ENCODE peak calls at places on chromosomes 3 and 15, in six cellular contexts. Z is tibial artery, U is prostate gland, E is cardiac muscle cell, S is H9, T is OCI-LY7. J is an unnamed sample. For H3K4me1, the result is how much of the 10 kb centered on the place peaks cover.

GRCh38 chr3:79488407-79488806 is 279.4 kb downstream of the ROBO1 start:
- DNase-seq in T (no peak), S (no peak), E (no peak), Z (no peak), U (no peak), J (no peak)

GRCh38 chr15:88794001-88794400 is 9.2 kb upstream of the ACAN start:
- DNase-seq in Z (no peak), E (no peak), S (no peak), T (no peak), U (no peak), J (no peak)

GRCh38 chr3:156579427-156579851 is 24.5 kb upstream of the SSR3 start:
- DNase-seq in U (no peak), E (no peak), Z (no peak), S (no peak), T (no peak), J (no peak)

GRCh38 chr3:78737988-78738387 is 1029.8 kb downstream of the ROBO1 start:
- DNase-seq in E (peak), T (no peak), U (no peak), S (no peak), Z (no peak), J (no peak)

GRCh38 chr3:60034047-60034446 is 984.2 kb upstream of the CFAP20DC start:
- DNase-seq in Z (no peak), U (no peak), T (no peak), S (no peak), E (no peak), J (no peak)

GRCh38 chr15:47987908-47988532 is 132.8 kb upstream of the SLC24A5 start:
- DNase-seq in E (peak), Z (no peak), U (peak), S (no peak), T (peak), J (peak)

GRCh38 chr3:184977796-184978195 is 165.8 kb downstream of the VPS8 start:
- DNase-seq in E (peak), U (no peak), S (no peak), Z (no peak), T (no peak), J (no peak)

GRCh38 chr15:51917493-51917892 is 54.1 kb downstream of the LEO1 start:
- DNase-seq in S (peak), U (no peak), E (peak), Z (no peak), T (peak), J (peak)

GRCh38 chr3:90015688-90016356 is 908.4 kb downstream of the EPHA3 start:
- DNase-seq in S (no peak), U (no peak), Z (no peak), T (no peak), E (peak), J (no peak)

GRCh38 chr3:46162975-46163550 is 45.0 kb downstream of the CCR1 start:
- DNase-seq in T (no peak), E (no peak), S (peak), Z (no peak), U (no peak), J (no peak)

GRCh38 chr15:68341851-68342336 is 64.3 kb downstream of the FEM1B start:
- DNase-seq in T (no peak), S (no peak), U (no peak), E (peak), Z (no peak), J (no peak)

GRCh38 chr3:127121850-127122249 is 71.1 kb upstream of the PRR23E start:
- DNase-seq in U (no peak), T (no peak), Z (no peak), S (no peak), E (no peak), J (no peak)

GRCh38 chr15:93040288-93041158 is 48.5 kb downstream of the RGMA start:
- DNase-seq in S (no peak), Z (peak), T (no peak), E (no peak), U (peak), J (peak)

GRCh38 chr3:50664959-50665602 is 9.6 kb upstream of the DOCK3 start:
- DNase-seq in Z (no peak), E (no peak), U (no peak), S (no peak), T (no peak), J (no peak)

GRCh38 chr15:69384626-69385025 is 29.5 kb upstream of the KIF23 start:
- DNase-seq in E (no peak), Z (peak), U (no peak), S (no peak), T (no peak), J (no peak)

GRCh38 chr15:30649952-30650929 is 24.3 kb downstream of the ARHGAP11B start:
- DNase-seq in U (no peak), T (peak), S (no peak), E (no peak), Z (no peak), J (no peak)

GRCh38 chr3:160038862-160039562 is 50.4 kb downstream of the IL12A start:
- DNase-seq in U (peak), E (peak), T (no peak), S (peak), Z (peak), J (peak)

GRCh38 chr15:37019479-37020433 is 80.6 kb downstream of the MEIS2 start:
- DNase-seq in S (no peak), T (no peak), U (no peak), E (peak), Z (no peak), J (no peak)

GRCh38 chr15:25710184-25710583 is 152.9 kb downstream of the ATP10A start:
- DNase-seq in T (peak), Z (peak), S (peak), E (peak), U (peak), J (peak)

GRCh38 chr15:61605343-61605742 is 376.2 kb upstream of the RORA start:
- DNase-seq in S (no peak), E (no peak), Z (no peak), T (no peak), U (no peak), J (no peak)

GRCh38 chr3:149657796-149658443 is at the start of gene WWTR1:
- DNase-seq in U (peak), T (no peak), E (peak), S (peak), Z (peak), J (peak)

GRCh38 chr3:86228106-86228505 is 762.8 kb downstream of the VGLL3 start:
- DNase-seq in E (no peak), T (no peak), U (no peak), Z (no peak), S (no peak), J (no peak)

DNA sequence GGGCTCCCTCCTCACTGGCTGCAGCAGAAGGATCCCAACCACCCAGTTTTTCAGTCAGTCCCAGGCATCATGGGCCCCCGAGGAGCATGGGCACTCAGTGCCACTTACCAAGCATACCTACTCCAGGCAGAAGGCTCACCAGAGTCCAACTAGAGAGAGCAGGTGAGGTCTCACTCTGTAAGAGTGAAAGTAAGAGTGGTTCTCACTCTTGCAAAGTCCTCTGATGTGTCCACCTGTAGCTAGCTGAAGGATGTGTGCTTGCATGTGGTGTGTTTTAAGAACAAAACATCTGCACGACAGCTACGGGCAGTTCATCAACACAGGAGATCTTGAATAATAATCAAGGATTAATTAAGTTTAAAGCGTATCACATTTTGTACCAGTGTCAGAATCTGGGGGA is 49.7 kb downstream of the CCK start:
- DNase-seq in U (no peak), Z (no peak), E (no peak), T (peak), S (no peak), J (no peak)
- H3K4me1 ChIP-seq in U (under half), Z (under half), E (under half), T (under half), S (under half), J (under half)

GRCh38 chr15:70778258-70779076 is 15.1 kb upstream of the UACA start:
- DNase-seq in S (no peak), U (no peak), E (peak), Z (no peak), T (no peak), J (no peak)
- H3K27ac ChIP-seq in S (no peak), U (no peak), E (no peak), Z (peak), T (no peak), J (no peak)

DNA sequence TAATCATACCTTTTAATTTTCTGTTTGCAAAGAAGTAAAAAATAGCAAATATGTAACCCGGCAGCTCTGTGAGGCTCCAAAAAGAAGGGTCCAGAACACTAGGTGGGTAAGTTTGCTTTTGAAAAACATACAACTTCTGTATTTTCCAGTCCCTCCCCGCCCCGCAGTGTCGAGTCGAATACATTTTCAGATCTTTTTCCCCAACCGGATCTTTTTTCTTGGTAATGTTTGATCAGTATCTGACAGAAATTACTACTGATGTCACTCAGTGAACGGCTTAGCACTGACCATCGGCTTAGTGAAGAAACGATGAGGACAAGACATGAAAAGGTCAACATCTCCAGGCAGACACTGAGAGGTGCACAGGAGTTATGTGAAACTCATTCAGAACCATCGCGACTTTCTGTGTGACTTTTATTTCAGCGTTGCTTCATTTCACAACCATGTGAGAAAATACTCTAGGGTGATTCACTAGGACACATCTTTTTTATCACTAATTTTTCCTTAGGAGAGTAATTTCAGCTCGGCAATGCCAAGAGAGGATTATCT is 11.0 kb downstream of the ISL2 start:
- DNase-seq in S (no peak), E (no peak), T (no peak), U (no peak), Z (no peak), J (no peak)
- TF ChIP-seq CTCF in S (no peak), E (no peak), T (no peak), U (no peak), Z (no peak), J (no peak)

GRCh38 chr15:90595760-90596155 is 66.0 kb downstream of the CRTC3 start:
- DNase-seq in Z (no peak), U (no peak), T (peak), E (no peak), S (no peak), J (no peak)

GRCh38 chr15:90597477-90598052 is 67.8 kb downstream of the CRTC3 start:
- DNase-seq in T (peak), E (no peak), Z (no peak), U (no peak), S (no peak), J (no peak)

GRCh38 chr15:90598053-90598577 is 68.4 kb downstream of the CRTC3 start:
- DNase-seq in U (no peak), Z (peak), S (peak), T (peak), E (peak), J (peak)

GRCh38 chr15:90598679-90599078 is 69.0 kb downstream of the CRTC3 start:
- DNase-seq in S (no peak), Z (no peak), U (no peak), T (no peak), E (no peak), J (no peak)

GRCh38 chr15:90596943-90597342 is 67.2 kb downstream of the CRTC3 start:
- DNase-seq in U (no peak), Z (no peak), T (peak), S (no peak), E (no peak), J (no peak)
- H3K4me1 ChIP-seq in U (under half), Z (half or more), T (half or more), S (under half), E (under half), J (under half)

DNA sequence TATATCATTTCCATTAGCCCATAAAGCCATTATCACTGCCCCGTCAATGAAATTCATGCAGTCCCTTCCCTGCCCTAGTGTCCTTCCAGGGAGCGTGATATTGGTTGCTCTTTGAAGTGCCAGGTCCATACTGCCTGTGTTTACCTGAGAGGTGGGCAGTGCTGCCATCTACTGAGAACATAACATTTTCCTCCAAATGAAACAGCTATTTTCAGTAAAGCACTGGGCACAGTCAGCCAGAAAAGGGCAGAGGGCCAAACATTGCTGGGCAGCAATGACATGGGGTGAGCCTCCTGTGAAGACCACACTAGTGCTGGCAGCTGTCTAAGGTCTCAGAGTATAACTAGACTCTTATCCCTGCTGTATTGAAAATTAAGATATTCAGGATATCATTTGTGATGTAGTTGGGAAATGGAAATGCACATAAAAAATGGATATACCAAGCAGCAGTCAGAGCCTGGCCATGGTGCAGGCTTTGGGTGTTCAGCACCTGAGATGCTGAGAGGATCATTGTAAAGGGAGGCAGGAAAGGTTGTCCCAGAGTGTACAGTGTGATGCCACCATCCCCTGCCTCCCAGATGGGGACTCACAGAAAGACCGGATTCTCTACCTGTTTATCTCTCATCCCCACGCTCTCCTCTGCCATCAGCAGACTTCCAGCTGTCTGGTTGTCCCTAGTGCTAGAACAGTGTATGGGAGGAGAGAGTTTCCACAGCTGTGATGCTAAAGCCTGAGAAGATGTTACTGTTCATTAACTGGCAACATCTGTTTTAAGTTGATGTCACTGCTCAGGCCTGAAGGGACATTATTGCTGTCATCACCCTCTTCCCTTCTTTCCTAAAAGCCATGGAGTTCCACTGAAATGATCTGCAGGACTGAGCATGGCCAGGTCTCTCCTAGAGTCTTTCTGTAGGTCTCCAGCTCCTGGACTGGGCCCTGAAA is 108.8 kb downstream of the ARNT2 start:
- DNase-seq in T (peak), E (peak), Z (no peak), U (no peak), S (no peak), J (peak)
- H3K27ac ChIP-seq in T (no peak), E (no peak), Z (peak), U (no peak), S (no peak), J (no peak)

J was measured in thyroid gland.